ENCODE peak calls at places on chromosome 2, in seven cellular contexts. O is upper lobe of right lung; R is epithelial cell of proximal tubule; G is stimulated activated CD8-positive, alpha-beta memory T cell treated with anti-CD3 and anti-CD28 coated beads, Interleukin-4, amount 100 ng/mL, for 4 hours; Y is brain microvascular endothelial cell; H is DMS53; Z is left ventricle myocardium superior. P is an unnamed sample.

GRCh38 chr2:189441709-189442074 is 418 bp downstream of the WDR75 start:
- DNase-seq in Z (no peak), H (peak), R (no peak), O (no peak), Y (no peak), G (no peak), P (no peak)

GRCh38 chr2:79771530-79771929 is 258.7 kb downstream of the CTNNA2 start:
- DNase-seq in Z (no peak), G (no peak), O (no peak), R (no peak), H (no peak), Y (no peak), P (no peak)

GRCh38 chr2:207478572-207478971 is 51.2 kb upstream of the CREB1 start:
- DNase-seq in R (no peak), G (no peak), O (no peak), Y (no peak), Z (no peak), H (no peak), P (no peak)

GRCh38 chr2:61469424-61470121 is 1.3 kb downstream of the USP34 start:
- DNase-seq in G (no peak), Z (no peak), R (no peak), H (no peak), Y (no peak), O (no peak), P (no peak)

GRCh38 chr2:69592511-69592910 is 51.0 kb downstream of the AAK1 start:
- DNase-seq in G (no peak), H (no peak), O (no peak), R (no peak), Y (no peak), Z (no peak), P (no peak)

GRCh38 chr2:71608034-71608433 is 154.7 kb downstream of the DYSF start:
- DNase-seq in O (peak), G (no peak), R (no peak), Z (peak), H (no peak), Y (no peak), P (no peak)

GRCh38 chr2:229715895-229716507 is 1.6 kb upstream of the DNER start:
- DNase-seq in O (no peak), G (no peak), H (peak), Y (no peak), R (no peak), Z (no peak), P (no peak)

GRCh38 chr2:158743899-158744298 is 51.2 kb upstream of the DAPL1 start:
- DNase-seq in H (no peak), G (no peak), Y (no peak), O (no peak), R (no peak), Z (no peak), P (no peak)

GRCh38 chr2:9820020-9820973 is 23.0 kb upstream of the TAF1B start:
- DNase-seq in R (peak), O (no peak), H (no peak), G (no peak), Z (no peak), Y (peak), P (no peak)